ENCODE peak calls at places on chromosomes 7 and 10, in seven cellular contexts. E is NCI-H774, R is fibroblast of the aortic adventitia, S is AG20443, B is mesothelial cell of epicardium, D is kidney glomerular epithelial cell, W is HEK293T. Y is an unnamed sample.
A peak's percentile ranks its signal among the peaks of the same experiment; 100 is the strongest.

GRCh38 chr7:128359336-128359735 is 2.2 kb downstream of the PRRT4 start:
- DNase-seq in D (no peak), R (no peak), B (no peak), W (no peak), S (no peak), E (no peak), Y (no peak)

GRCh38 chr7:99021941-99022560 is 121.9 kb downstream of the SMURF1 start:
- DNase-seq in W (no peak), E (no peak), S (no peak), R (peak; percentile 11), D (no peak), B (no peak), Y (peak; percentile 59)

GRCh38 chr7:43584200-43584586 is 1.3 kb downstream of the STK17A start:
- DNase-seq in S (peak; percentile 49), R (peak; percentile 73), E (no peak), W (no peak), B (no peak), D (peak; percentile 27), Y (peak; percentile 53)

GRCh38 chr7:157992511-157993160 is 595.0 kb downstream of the PTPRN2 start:
- DNase-seq in R (no peak), E (no peak), S (no peak), W (no peak), D (no peak), B (no peak), Y (no peak)

GRCh38 chr10:92387289-92387940 is 96.4 kb downstream of the MARCHF5 start:
- DNase-seq in B (peak; percentile 55), E (no peak), W (peak; percentile 95), R (peak; percentile 64), D (peak; percentile 43), S (peak; percentile 69), Y (peak; percentile 74)

GRCh38 chr10:71821909-71822763 is 28.9 kb downstream of the PSAP start:
- DNase-seq in D (no peak), B (no peak), W (no peak), S (no peak), E (no peak), R (no peak), Y (no peak)

GRCh38 chr10:61164458-61165160 is 220.6 kb upstream of the RHOBTB1 start:
- DNase-seq in W (no peak), S (peak; percentile 13), R (no peak), E (peak; percentile 21), B (no peak), D (no peak), Y (no peak)

GRCh38 chr7:95246935-95247370 is 77.4 kb downstream of the PON1 start:
- DNase-seq in D (peak; percentile 85), S (peak; percentile 77), B (peak; percentile 44), E (peak; percentile 77), W (peak; percentile 60), R (peak; percentile 83), Y (peak; percentile 85)

GRCh38 chr10:15035385-15036301 is 8.1 kb upstream of the OLAH start:
- DNase-seq in S (peak; percentile 14), D (no peak), W (peak; percentile 11), B (no peak), R (peak; percentile 17), E (no peak), Y (no peak)

GRCh38 chr7:142797342-142797798 is 26.6 kb downstream of the PRSS2 start:
- DNase-seq in W (no peak), D (no peak), B (no peak), R (no peak), S (no peak), E (no peak), Y (no peak)

GRCh38 chr7:98996162-98996552 is 117.8 kb downstream of the TRRAP start:
- DNase-seq in W (no peak), S (no peak), E (no peak), R (no peak), B (no peak), D (no peak), Y (no peak)

GRCh38 chr10:30827531-30828120 is 198.1 kb upstream of the LYZL2 start:
- DNase-seq in W (no peak), D (no peak), S (peak; percentile 30), R (peak; percentile 62), E (peak; percentile 83), B (no peak), Y (no peak)

GRCh38 chr7:3089493-3089892 is 45.8 kb upstream of the CARD11 start:
- DNase-seq in D (peak; percentile 4), B (no peak), E (no peak), S (no peak), W (peak; percentile 62), R (no peak), Y (no peak)

GRCh38 chr10:33337335-33337854 is 2.9 kb upstream of the NRP1 start:
- DNase-seq in R (peak; percentile 93), D (peak; percentile 35), E (no peak), W (peak; percentile 18), S (peak; percentile 44), B (no peak), Y (no peak)

GRCh38 chr7:156816943-156817572 is 75.9 kb downstream of the LMBR1 start:
- DNase-seq in R (peak; percentile 57), E (peak; percentile 18), W (no peak), B (no peak), D (peak; percentile 13), S (peak; percentile 22), Y (peak; percentile 68)

GRCh38 chr10:93152136-93152535 is 78.4 kb downstream of the CYP26A1 start:
- DNase-seq in R (peak; percentile 82), E (no peak), W (no peak), B (no peak), D (peak; percentile 39), S (peak; percentile 78), Y (no peak)

GRCh38 chr10:95756796-95757657 is 1.1 kb downstream of the ENTPD1 start:
- DNase-seq in E (no peak), R (no peak), W (no peak), S (no peak), D (no peak), B (no peak), Y (no peak)

GRCh38 chr10:62794306-62794705 is 10.2 kb upstream of the ADO start:
- DNase-seq in R (peak; percentile 56), E (no peak), B (no peak), D (peak; percentile 69), W (no peak), S (no peak), Y (no peak)

GRCh38 chr10:22105270-22105669 is 101.7 kb upstream of the DNAJC1 start:
- DNase-seq in R (no peak), E (no peak), B (no peak), S (no peak), D (no peak), W (no peak), Y (no peak)

GRCh38 chr7:27611043-27611442 is 51.6 kb downstream of the HIBADH start:
- DNase-seq in R (peak; percentile 31), D (no peak), B (no peak), W (no peak), S (peak; percentile 49), E (peak; percentile 26), Y (no peak)

GRCh38 chr10:96450514-96451207 is 63.1 kb downstream of the TLL2 start:
- DNase-seq in E (no peak), D (no peak), B (no peak), W (no peak), R (no peak), S (no peak), Y (no peak)

GRCh38 chr7:136103545-136104268 is 126.5 kb upstream of the MTPN start:
- DNase-seq in R (no peak), D (no peak), E (no peak), W (no peak), B (no peak), S (no peak), Y (no peak)

GRCh38 chr7:95421847-95422444 is 12.9 kb downstream of the PON2 start:
- DNase-seq in D (no peak), S (no peak), E (no peak), B (no peak), W (no peak), R (no peak), Y (no peak)

GRCh38 chr7:69736411-69736810 is 138.1 kb downstream of the AUTS2 start:
- DNase-seq in R (no peak), W (no peak), B (no peak), E (no peak), S (no peak), D (no peak), Y (no peak)

GRCh38 chr7:30921951-30922401 is 10.3 kb downstream of the AQP1 start:
- DNase-seq in S (no peak), W (no peak), D (no peak), B (peak; percentile 26), R (no peak), E (no peak), Y (no peak)

GRCh38 chr7:140023728-140024127 is 39.0 kb downstream of the PARP12 start:
- DNase-seq in D (no peak), B (no peak), R (no peak), E (no peak), S (no peak), W (no peak), Y (no peak)

GRCh38 chr10:43753397-43754061 is 104.8 kb upstream of the ZNF32 start:
- DNase-seq in E (no peak), B (no peak), D (no peak), S (no peak), R (no peak), W (no peak), Y (no peak)